ENCODE peak calls at places on chromosomes 12 and 14, in seven cellular contexts. T is K562, H is SK-N-SH, G is GM12878, Q is HCT116, F is H1, K is HepG2. S is an unnamed sample.

GRCh38 chr14:36426836-36427235 is 93.2 kb downstream of the NKX2-1 start:
- DNase-seq in T (no peak), G (no peak), F (no peak), H (no peak), K (no peak), Q (no peak), S (no peak)

GRCh38 chr12:88944403-88944802 is 364.1 kb upstream of the KITLG start:
- DNase-seq in F (no peak), H (no peak), K (peak), Q (peak), T (no peak), G (no peak), S (no peak)

GRCh38 chr14:69879175-69880047 is at the start of gene SMOC1:
- DNase-seq in H (peak), T (no peak), G (no peak), F (peak), Q (no peak), K (peak), S (peak)

GRCh38 chr12:31832740-31833540 is 104.1 kb upstream of the AMN1 start:
- DNase-seq in T (peak), Q (no peak), H (no peak), K (no peak), G (peak), F (no peak), S (no peak)

GRCh38 chr14:59905193-59905592 is 14.8 kb upstream of the LRRC9 start:
- DNase-seq in G (no peak), K (no peak), F (no peak), T (no peak), H (no peak), Q (no peak), S (no peak)

GRCh38 chr12:67268896-67269631 is at the start of gene CAND1:
- DNase-seq in Q (peak), G (peak), T (peak), F (peak), H (peak), K (peak), S (peak)

GRCh38 chr12:47835017-47835830 is 15.5 kb upstream of the HDAC7 start:
- DNase-seq in F (no peak), T (no peak), G (no peak), H (no peak), K (no peak), Q (no peak), S (no peak)

GRCh38 chr12:96256672-96257361 is 62.6 kb downstream of the ELK3 start:
- DNase-seq in H (no peak), Q (no peak), G (no peak), T (no peak), K (no peak), F (no peak), S (no peak)

GRCh38 chr12:7012024-7012607 is 6.2 kb downstream of the LPCAT3 start:
- DNase-seq in H (no peak), Q (no peak), G (no peak), T (no peak), K (no peak), F (no peak), S (no peak)

GRCh38 chr12:53053223-53054111 is 3.6 kb downstream of the TNS2 start:
- DNase-seq in K (peak), F (peak), G (no peak), T (peak), H (no peak), Q (peak), S (no peak)

GRCh38 chr14:44847910-44848309 is 113.8 kb downstream of the KLHL28 start:
- DNase-seq in F (no peak), H (no peak), K (no peak), G (no peak), T (no peak), Q (no peak), S (no peak)

GRCh38 chr12:101608301-101609133 is 13.7 kb downstream of the MYBPC1 start:
- DNase-seq in H (no peak), G (no peak), F (no peak), K (peak), Q (no peak), T (no peak), S (no peak)

GRCh38 chr14:35435177-35435576 is 30.6 kb upstream of the NFKBIA start:
- DNase-seq in Q (no peak), H (no peak), K (no peak), T (peak), G (no peak), F (no peak), S (no peak)

GRCh38 chr14:95533391-95533821 is 1.4 kb upstream of the GLRX5 start:
- DNase-seq in K (peak), T (peak), G (no peak), Q (no peak), F (no peak), H (peak), S (no peak)

GRCh38 chr14:104238424-104239184 is 100.2 kb downstream of the KIF26A start:
- DNase-seq in H (no peak), G (no peak), K (no peak), Q (no peak), F (peak), T (no peak), S (no peak)

GRCh38 chr12:75443709-75444108 is 36.8 kb upstream of the GLIPR1 start:
- DNase-seq in K (no peak), H (no peak), G (no peak), T (no peak), Q (no peak), F (no peak), S (no peak)

GRCh38 chr14:48584031-48584430 is 908.6 kb upstream of the MDGA2 start:
- DNase-seq in T (no peak), F (no peak), H (no peak), Q (no peak), G (no peak), K (no peak), S (no peak)

GRCh38 chr14:22420598-22421186 is 168.3 kb downstream of the DAD1 start:
- DNase-seq in Q (no peak), H (no peak), F (no peak), G (no peak), T (no peak), K (no peak), S (no peak)

GRCh38 chr12:113471619-113472171 is at the start of gene LHX5:
- DNase-seq in G (no peak), F (no peak), T (no peak), K (no peak), H (peak), Q (no peak), S (no peak)

GRCh38 chr14:91412939-91413338 is 4.7 kb downstream of the CCDC88C start:
- DNase-seq in Q (no peak), K (no peak), F (no peak), T (no peak), H (no peak), G (no peak), S (no peak)

GRCh38 chr12:121805171-121805687 is 1.4 kb downstream of the SETD1B start:
- DNase-seq in H (peak), T (no peak), F (no peak), Q (no peak), K (no peak), G (no peak), S (no peak)

GRCh38 chr14:80664576-80664975 is 277.0 kb downstream of the CEP128 start:
- DNase-seq in K (peak), H (no peak), T (no peak), F (no peak), G (no peak), Q (no peak), S (no peak)

GRCh38 chr14:36717363-36717762 is 55.7 kb downstream of the PAX9 start:
- DNase-seq in G (no peak), H (no peak), T (no peak), Q (no peak), K (peak), F (peak), S (no peak)

GRCh38 chr12:15620726-15621125 is 168.5 kb downstream of the EPS8 start:
- DNase-seq in F (no peak), K (no peak), H (no peak), G (no peak), T (no peak), Q (no peak), S (no peak)

GRCh38 chr14:101840649-101841365 is 79.3 kb downstream of the PPP2R5C start:
- DNase-seq in T (no peak), F (no peak), G (no peak), Q (no peak), K (no peak), H (peak), S (no peak)

GRCh38 chr14:101844752-101845151 is 83.2 kb downstream of the PPP2R5C start:
- DNase-seq in F (no peak), T (no peak), K (no peak), H (no peak), Q (no peak), G (no peak), S (no peak)

GRCh38 chr14:101844219-101844618 is 82.7 kb downstream of the PPP2R5C start:
- DNase-seq in H (no peak), K (no peak), F (no peak), T (no peak), Q (no peak), G (no peak), S (no peak)

GRCh38 chr14:101843665-101844064 is 82.2 kb downstream of the PPP2R5C start:
- DNase-seq in G (peak), F (no peak), T (no peak), Q (no peak), K (no peak), H (no peak), S (no peak)

GRCh38 chr14:101843038-101843437 is 81.5 kb downstream of the PPP2R5C start:
- DNase-seq in G (no peak), F (no peak), Q (no peak), H (no peak), K (no peak), T (no peak), S (no peak)
- H3K9ac ChIP-seq in G (no peak), F (no peak), Q (no peak), H (no peak), K (no peak), T (no peak), S (no peak)

GRCh38 chr14:55889124-55889523 is 229.1 kb upstream of the PELI2 start:
- DNase-seq in T (no peak), F (no peak), H (no peak), Q (no peak), G (no peak), K (no peak), S (no peak)

GRCh38 chr14:55881577-55882241 is 236.5 kb upstream of the PELI2 start:
- DNase-seq in T (no peak), K (no peak), F (no peak), Q (no peak), H (no peak), G (no peak), S (no peak)

DNA sequence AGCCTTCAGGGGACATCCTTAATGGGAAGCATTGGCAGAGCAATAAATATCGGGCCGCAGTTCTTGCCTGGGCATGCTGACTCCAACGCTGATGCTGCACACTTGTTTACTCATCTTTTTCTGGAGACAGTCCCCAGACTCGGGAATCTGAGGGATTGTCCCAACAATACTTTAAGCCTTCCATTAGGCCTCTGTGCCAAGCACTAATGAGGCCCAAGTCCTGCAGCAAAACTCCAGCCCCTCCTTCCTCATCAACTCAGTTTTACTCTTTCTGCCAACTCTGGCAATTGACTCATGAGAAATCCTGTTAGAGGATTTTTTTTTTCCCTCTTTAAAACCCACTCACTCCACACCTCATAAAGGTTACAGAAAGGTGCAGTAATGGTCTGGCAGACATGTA is 233.4 kb upstream of the PELI2 start:
- DNase-seq in Q (no peak), K (no peak), F (no peak), G (no peak), T (no peak), H (no peak), S (no peak)
- TF ChIP-seq YY1 in Q (no peak), K (no peak), F (no peak), G (no peak), T (no peak), H (no peak), S (no peak)

GRCh38 chr12:62730649-62731377 is 204.1 kb downstream of the PPM1H start:
- DNase-seq in F (no peak), G (no peak), H (no peak), T (no peak), K (no peak), Q (no peak), S (no peak)

GRCh38 chr12:62726471-62726980 is 208.4 kb downstream of the PPM1H start:
- DNase-seq in Q (no peak), K (no peak), H (no peak), G (no peak), T (no peak), F (no peak), S (no peak)

GRCh38 chr12:62732861-62733427 is 202.0 kb downstream of the PPM1H start:
- DNase-seq in Q (peak), G (no peak), K (no peak), T (peak), H (no peak), F (no peak), S (no peak)

GRCh38 chr12:62736596-62736995 is 198.4 kb downstream of the PPM1H start:
- DNase-seq in K (no peak), Q (no peak), G (no peak), H (no peak), F (no peak), T (no peak), S (no peak)

DNA sequence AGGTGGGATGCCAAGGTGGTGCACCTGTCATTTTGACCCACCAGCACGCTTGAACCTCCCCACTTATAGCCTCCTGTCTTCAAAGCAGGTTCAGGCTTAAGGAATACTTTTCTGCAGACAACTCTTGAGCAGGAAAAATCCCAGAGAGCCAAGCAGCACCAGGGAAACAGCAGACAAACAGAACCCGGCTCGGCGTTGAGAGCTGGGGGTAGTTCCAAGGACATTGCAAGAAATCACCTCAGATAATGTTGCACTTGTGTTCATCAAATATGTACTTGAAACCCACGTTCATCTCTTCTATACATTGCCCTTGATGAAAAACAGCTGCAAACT is 203.6 kb downstream of the PPM1H start:
- DNase-seq in Q (no peak), H (no peak), G (no peak), T (no peak), K (no peak), F (no peak), S (no peak)
- H3K9ac ChIP-seq in Q (peak), H (peak), G (no peak), T (no peak), K (no peak), F (no peak), S (no peak)

GRCh38 chr14:68522510-68523325 is 270.1 kb downstream of the ZFP36L1 start:
- DNase-seq in K (no peak), Q (no peak), F (peak), T (no peak), G (no peak), H (no peak), S (no peak)
- TF ChIP-seq YY1 in K (no peak), Q (no peak), F (no peak), T (no peak), G (no peak), H (no peak), S (no peak)

GRCh38 chr12:117188961-117189724 is 1.1 kb downstream of the FBXO21 start:
- DNase-seq in H (no peak), T (no peak), K (no peak), G (no peak), Q (no peak), F (no peak), S (no peak)

GRCh38 chr12:117190210-117190781 is at the start of gene FBXO21:
- DNase-seq in H (peak), G (peak), K (peak), F (peak), T (peak), Q (peak), S (peak)

GRCh38 chr12:117192057-117192456 is 1.8 kb upstream of the FBXO21 start:
- DNase-seq in T (peak), Q (no peak), K (no peak), F (no peak), G (no peak), H (no peak), S (no peak)

GRCh38 chr12:117189725-117190209 is 503 bp downstream of the FBXO21 start:
- DNase-seq in G (no peak), K (peak), F (peak), H (peak), T (peak), Q (no peak), S (no peak)

GRCh38 chr12:117193903-117194302 is 3.6 kb upstream of the FBXO21 start:
- DNase-seq in Q (no peak), F (no peak), H (no peak), G (no peak), T (no peak), K (no peak), S (no peak)
- H3K9ac ChIP-seq in Q (no peak), F (no peak), H (no peak), G (no peak), T (no peak), K (no peak), S (no peak)

DNA sequence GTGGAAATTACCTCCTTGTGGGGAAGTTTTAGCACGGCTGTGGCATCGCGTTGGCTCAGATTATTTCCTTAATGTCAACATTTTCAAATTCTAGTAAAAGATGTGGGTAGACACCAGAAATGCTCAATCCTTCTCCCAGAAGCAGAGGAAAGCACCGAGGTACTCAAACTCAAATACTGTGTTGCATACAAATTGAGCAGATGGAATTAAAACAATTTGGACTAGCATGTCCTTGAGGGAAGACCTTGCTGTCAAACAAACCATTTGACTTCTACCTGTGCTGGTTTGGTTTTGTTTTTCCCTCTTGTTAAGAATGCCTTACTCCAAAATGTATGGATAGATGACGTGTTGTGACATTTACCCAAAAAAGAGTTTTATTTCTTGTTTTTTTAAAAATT is 136.4 kb downstream of the CNTN1 start:
- DNase-seq in T (no peak), Q (no peak), F (no peak), K (no peak), G (no peak), H (no peak), S (no peak)
- TF ChIP-seq YY1 in T (no peak), Q (no peak), F (no peak), K (no peak), G (no peak), H (no peak), S (no peak)

GRCh38 chr14:52244328-52244727 is 23.2 kb upstream of the PTGDR start:
- DNase-seq in Q (no peak), F (no peak), G (peak), K (no peak), H (no peak), T (no peak), S (no peak)
- H3K9ac ChIP-seq in Q (no peak), F (no peak), G (no peak), K (no peak), H (no peak), T (no peak), S (no peak)

DNA sequence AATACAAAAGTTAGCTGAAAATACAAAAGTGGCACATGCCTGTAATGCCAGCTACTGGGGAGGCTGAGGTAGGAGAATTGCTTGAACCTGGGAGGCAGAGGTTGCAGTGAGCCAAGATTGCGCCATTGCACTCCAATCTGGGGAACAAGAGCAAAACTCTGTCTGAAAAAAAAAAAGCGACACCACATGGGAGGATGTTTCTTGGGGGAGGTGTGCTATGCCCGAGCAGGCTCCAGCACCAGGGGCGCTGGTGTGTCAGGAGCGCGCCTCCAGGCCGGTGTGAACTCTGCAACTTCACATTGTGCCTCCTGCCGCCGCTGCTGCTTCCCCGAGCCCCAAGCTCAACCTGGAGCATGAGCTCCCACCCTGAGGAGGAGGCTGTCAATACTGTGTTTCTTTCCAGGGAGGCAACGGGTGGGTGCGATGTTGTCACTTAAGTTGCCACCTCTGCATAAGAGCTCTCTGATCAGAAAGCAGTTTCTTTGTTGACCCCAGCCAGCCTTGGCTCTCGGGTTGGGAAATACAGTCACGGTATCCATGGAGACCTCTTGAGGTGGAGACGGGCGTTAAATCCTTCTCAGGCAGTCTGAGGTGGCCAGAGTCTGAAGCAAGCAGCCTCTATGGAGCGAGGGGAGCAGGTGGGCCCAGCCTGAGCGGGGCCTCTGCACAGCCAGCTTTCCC is 18.9 kb downstream of the DEGS2 start:
- DNase-seq in Q (no peak), K (peak), G (no peak), F (peak), H (no peak), T (peak), S (peak)
- TF ChIP-seq YY1 in Q (no peak), K (no peak), G (no peak), F (no peak), H (no peak), T (no peak), S (no peak)

GRCh38 chr12:108107293-108107692 is 21.8 kb upstream of the WSCD2 start:
- DNase-seq in H (no peak), G (no peak), K (no peak), T (no peak), F (no peak), Q (no peak), S (no peak)
- H3K9ac ChIP-seq in H (no peak), G (no peak), K (no peak), T (no peak), F (no peak), Q (no peak), S (no peak)

DNA sequence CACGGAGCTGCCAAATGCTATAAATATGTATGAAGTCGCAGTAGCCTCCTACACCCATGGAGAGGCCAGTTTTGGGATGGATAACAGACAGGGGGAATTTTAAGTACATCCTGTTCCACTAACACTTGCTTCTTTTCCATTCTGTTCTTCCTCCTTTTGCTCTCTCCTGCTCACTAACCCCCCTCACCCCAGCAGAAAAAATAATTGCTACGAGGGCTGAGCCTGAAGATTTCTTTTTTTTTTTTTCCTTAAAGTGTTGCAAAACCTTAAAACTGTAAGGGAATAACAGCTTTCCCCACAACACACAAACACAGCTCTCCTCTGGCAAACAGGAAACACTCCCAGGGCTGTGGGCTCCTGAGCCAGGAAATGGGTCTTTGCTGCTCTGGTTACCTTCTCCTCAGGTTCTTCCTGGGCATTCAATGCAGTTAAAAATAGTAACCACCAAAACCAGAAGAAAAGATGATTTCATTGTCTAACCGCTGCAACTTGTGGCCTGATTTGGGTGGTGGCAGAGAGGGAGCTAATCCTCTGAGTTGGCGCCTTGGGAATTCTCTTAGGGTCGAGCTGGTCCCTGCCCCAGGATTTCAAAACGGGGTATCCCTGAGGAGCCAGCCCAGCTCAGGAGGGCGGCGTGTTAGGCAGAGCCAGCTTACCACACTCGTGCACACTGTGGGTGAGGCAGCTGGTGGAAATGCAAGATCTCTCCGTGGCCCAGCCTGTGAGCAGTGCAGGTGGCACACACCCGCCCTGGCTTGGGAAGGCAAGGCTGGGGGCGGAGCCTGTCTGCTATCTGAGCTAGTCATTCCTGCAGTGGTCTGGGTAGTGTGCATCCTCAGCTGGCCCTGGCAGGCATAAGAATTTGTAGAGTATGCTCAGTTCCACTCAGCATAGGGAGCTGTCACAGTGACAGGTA is 17.1 kb upstream of the EMP1 start:
- DNase-seq in H (peak), F (peak), T (no peak), G (no peak), K (no peak), Q (no peak), S (peak)
- TF ChIP-seq YY1 in H (no peak), F (no peak), T (no peak), G (no peak), K (no peak), Q (no peak), S (no peak)